ENCODE peak calls at places on chromosomes 13 and 19, in six cellular contexts. F is fibroblast of mammary gland; K is CD8-positive, alpha-beta T cell; W is cardiac fibroblast; G is progenitor cell of endocrine pancreas; Z is adrenal gland. B is an unnamed sample.

GRCh38 chr13:28001049-28001448 is 12.6 kb upstream of the URAD start:
- DNase-seq in K (no peak), Z (no peak), W (no peak), F (no peak), G (no peak), B (no peak)

GRCh38 chr13:34951528-34951927 is 9.5 kb downstream of the NBEA start:
- DNase-seq in G (no peak), K (no peak), Z (no peak), F (no peak), W (no peak), B (no peak)

GRCh38 chr19:5828661-5829566 is 10.6 kb downstream of the FUT6 start:
- DNase-seq in Z (peak), F (no peak), W (no peak), K (no peak), G (peak), B (peak)

GRCh38 chr13:102680842-102681725 is 13.8 kb downstream of the METTL21C start:
- DNase-seq in Z (no peak), K (no peak), G (no peak), W (peak), F (peak), B (no peak)

GRCh38 chr19:28426902-28427232 is 786.1 kb downstream of the UQCRFS1 start:
- DNase-seq in F (peak), G (no peak), W (peak), Z (no peak), K (no peak), B (no peak)

GRCh38 chr19:38559428-38560401 is 58.0 kb downstream of the MAP4K1 start:
- DNase-seq in W (peak), Z (no peak), G (no peak), K (no peak), F (no peak), B (no peak)

GRCh38 chr13:45615501-45616101 is at the start of gene ERICH6B:
- DNase-seq in F (peak), K (no peak), Z (peak), G (peak), W (peak), B (no peak)

GRCh38 chr13:99626461-99627082 is 125.3 kb downstream of the TM9SF2 start:
- DNase-seq in G (no peak), Z (peak), F (peak), K (no peak), W (peak), B (peak)

GRCh38 chr13:107650081-107650701 is 565.1 kb downstream of the LIG4 start:
- DNase-seq in Z (peak), G (peak), F (peak), W (peak), K (peak), B (peak)

GRCh38 chr19:46082728-46083050 is 41.8 kb downstream of the IGFL3 start:
- DNase-seq in K (no peak), Z (no peak), G (no peak), F (peak), W (peak), B (no peak)

GRCh38 chr13:100941811-100942361 is 267.3 kb upstream of the TMTC4 start:
- DNase-seq in Z (no peak), W (no peak), G (no peak), F (no peak), K (no peak), B (peak)

GRCh38 chr13:94608586-94608985 is 6.9 kb downstream of the GPR180 start:
- DNase-seq in Z (no peak), K (no peak), W (no peak), F (peak), G (no peak), B (no peak)

GRCh38 chr19:48689438-48689837 is 6.3 kb upstream of the FUT2 start:
- DNase-seq in G (no peak), F (no peak), Z (no peak), W (no peak), K (no peak), B (no peak)

GRCh38 chr13:39448831-39449230 is 154.2 kb downstream of the LHFPL6 start:
- DNase-seq in G (no peak), K (no peak), Z (no peak), W (no peak), F (no peak), B (peak)

GRCh38 chr13:109385161-109385560 is 401.2 kb downstream of the IRS2 start:
- DNase-seq in W (peak), G (no peak), Z (no peak), F (peak), K (no peak), B (no peak)

GRCh38 chr19:56142087-56142787 is 1.1 kb downstream of the ZNF444 start:
- DNase-seq in G (peak), Z (no peak), K (no peak), W (no peak), F (no peak), B (no peak)

GRCh38 chr19:33280351-33280921 is 21.9 kb downstream of the CEBPA start:
- DNase-seq in K (no peak), G (no peak), F (no peak), W (no peak), Z (peak), B (no peak)

GRCh38 chr19:54674021-54674617 is 11.3 kb downstream of the LILRB4 start:
- DNase-seq in W (peak), G (no peak), K (no peak), Z (no peak), F (peak), B (peak)

GRCh38 chr13:113862191-113862765 is 1.6 kb downstream of the GAS6 start:
- DNase-seq in F (no peak), Z (no peak), G (no peak), W (no peak), K (no peak), B (no peak)

GRCh38 chr19:10399878-10400277 is 3.5 kb downstream of the CDC37 start:
- DNase-seq in G (no peak), W (no peak), Z (no peak), F (no peak), K (no peak), B (no peak)

GRCh38 chr13:24085662-24086061 is 74.9 kb upstream of the SPATA13 start:
- DNase-seq in G (no peak), W (no peak), Z (no peak), K (no peak), F (no peak), B (no peak)

GRCh38 chr13:47639716-47640447 is 361.2 kb downstream of the SUCLA2 start:
- DNase-seq in K (no peak), G (no peak), W (no peak), F (peak), Z (no peak), B (no peak)

GRCh38 chr13:97397267-97397666 is 36.7 kb upstream of the RAP2A start:
- DNase-seq in F (no peak), W (no peak), G (no peak), Z (no peak), K (no peak), B (no peak)

GRCh38 chr19:8445488-8446001 is 770 bp downstream of the HNRNPM start:
- DNase-seq in Z (peak), W (peak), F (no peak), G (peak), K (peak), B (peak)

GRCh38 chr13:26446751-26447150 is 110.7 kb upstream of the WASF3 start:
- DNase-seq in Z (no peak), F (no peak), K (no peak), W (peak), G (no peak), B (no peak)

GRCh38 chr13:23350009-23350408 is 83.5 kb downstream of the SACS start:
- DNase-seq in G (no peak), F (no peak), Z (no peak), W (peak), K (no peak), B (no peak)

GRCh38 chr13:26021956-26022355 is 29.9 kb downstream of the SHISA2 start:
- DNase-seq in W (no peak), G (no peak), K (no peak), F (no peak), Z (no peak), B (no peak)

GRCh38 chr13:99959538-99960230 is 11.9 kb downstream of the ZIC5 start:
- DNase-seq in F (no peak), Z (no peak), W (peak), G (no peak), K (no peak), B (no peak)

GRCh38 chr13:23610187-23610576 is 40.0 kb downstream of the TNFRSF19 start:
- DNase-seq in G (no peak), W (peak), K (no peak), Z (no peak), F (peak), B (no peak)

GRCh38 chr13:62003452-62003851 is 587.8 kb upstream of the PCDH20 start:
- DNase-seq in G (no peak), F (no peak), K (no peak), W (no peak), Z (no peak), B (no peak)

GRCh38 chr13:46178143-46178542 is 3.8 kb downstream of the LCP1 start:
- DNase-seq in K (no peak), F (no peak), Z (peak), G (no peak), W (no peak), B (no peak)

GRCh38 chr19:7292950-7293794 is 1.0 kb downstream of the INSR start:
- DNase-seq in W (peak), K (no peak), G (no peak), Z (peak), F (no peak), B (no peak)

GRCh38 chr19:6414033-6414643 is 10.5 kb downstream of the KHSRP start:
- DNase-seq in W (no peak), G (no peak), F (no peak), K (no peak), Z (no peak), B (no peak)

GRCh38 chr19:18194554-18195238 is 1.7 kb downstream of the MPV17L2 start:
- DNase-seq in W (no peak), F (peak), Z (peak), G (no peak), K (peak), B (peak)

GRCh38 chr19:45569619-45570421 is 14.8 kb downstream of the OPA3 start:
- DNase-seq in G (peak), W (peak), K (peak), F (peak), Z (peak), B (peak)

GRCh38 chr13:75489502-75490263 is 7.7 kb upstream of the TBC1D4 start:
- DNase-seq in K (no peak), Z (peak), F (peak), G (no peak), W (peak), B (no peak)

GRCh38 chr13:50215389-50215788 is 200.1 kb downstream of the KCNRG start:
- DNase-seq in Z (no peak), W (peak), K (no peak), G (no peak), F (no peak), B (no peak)

GRCh38 chr13:72565893-72566292 is 161.5 kb downstream of the MZT1 start:
- DNase-seq in F (peak), Z (no peak), W (peak), G (no peak), K (no peak), B (peak)
- TF ChIP-seq CTCF in F (peak), Z (peak), W (peak), G (peak), K (no peak), B (peak)

GRCh38 chr19:47226426-47227346 is 4.3 kb downstream of the BBC3 start:
- DNase-seq in G (no peak), F (peak), K (peak), W (peak), Z (peak), B (no peak)
- TF ChIP-seq CTCF in G (no peak), F (no peak), K (no peak), W (no peak), Z (peak), B (no peak)

DNA sequence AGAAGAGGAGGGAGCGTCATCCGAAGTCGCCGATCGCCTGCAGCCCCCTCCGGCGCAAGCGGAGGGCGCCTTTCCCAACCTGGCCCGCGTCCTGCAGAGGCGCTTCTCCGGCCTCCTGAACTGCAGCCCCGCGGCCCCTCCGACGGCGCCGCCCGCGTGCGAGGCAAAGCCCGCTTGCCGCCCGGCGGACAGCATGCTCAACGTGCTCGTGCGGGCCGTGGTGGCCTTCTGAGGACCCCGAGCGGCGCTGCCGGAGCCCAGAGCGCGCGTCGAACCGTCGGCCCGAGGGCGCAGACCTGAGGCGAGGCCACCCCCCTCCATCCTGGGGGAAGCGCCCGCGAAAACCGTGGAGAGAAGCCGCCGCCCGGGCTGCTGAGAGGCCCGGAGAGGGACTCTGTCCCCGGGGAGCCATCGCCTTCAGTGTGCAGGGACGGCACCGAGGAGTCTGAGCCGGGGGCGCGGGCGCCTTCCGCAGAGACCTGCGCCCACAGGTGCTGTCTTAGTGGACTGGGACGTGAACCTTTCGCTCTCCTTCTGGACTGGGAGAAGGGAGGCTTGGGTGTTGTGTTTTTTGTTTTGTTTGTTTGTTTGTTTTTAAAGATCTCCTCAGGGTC is 3.5 kb downstream of the IER2 start:
- DNase-seq in W (peak), K (no peak), F (no peak), Z (peak), G (peak), B (no peak)
- TF ChIP-seq CTCF in W (peak), K (no peak), F (no peak), Z (no peak), G (no peak), B (no peak)

GRCh38 chr19:485583-486236 is 10.6 kb upstream of the MADCAM1 start:
- DNase-seq in K (no peak), W (peak), Z (peak), G (no peak), F (peak), B (no peak)

GRCh38 chr19:491146-491741 is 5.0 kb upstream of the MADCAM1 start:
- DNase-seq in F (no peak), W (no peak), Z (no peak), K (no peak), G (no peak), B (no peak)

GRCh38 chr19:488505-489417 is 7.5 kb upstream of the MADCAM1 start:
- DNase-seq in G (peak), F (peak), Z (peak), K (peak), W (peak), B (peak)

GRCh38 chr19:492091-492531 is 4.2 kb upstream of the MADCAM1 start:
- DNase-seq in F (no peak), G (no peak), Z (no peak), W (no peak), K (peak), B (no peak)

DNA sequence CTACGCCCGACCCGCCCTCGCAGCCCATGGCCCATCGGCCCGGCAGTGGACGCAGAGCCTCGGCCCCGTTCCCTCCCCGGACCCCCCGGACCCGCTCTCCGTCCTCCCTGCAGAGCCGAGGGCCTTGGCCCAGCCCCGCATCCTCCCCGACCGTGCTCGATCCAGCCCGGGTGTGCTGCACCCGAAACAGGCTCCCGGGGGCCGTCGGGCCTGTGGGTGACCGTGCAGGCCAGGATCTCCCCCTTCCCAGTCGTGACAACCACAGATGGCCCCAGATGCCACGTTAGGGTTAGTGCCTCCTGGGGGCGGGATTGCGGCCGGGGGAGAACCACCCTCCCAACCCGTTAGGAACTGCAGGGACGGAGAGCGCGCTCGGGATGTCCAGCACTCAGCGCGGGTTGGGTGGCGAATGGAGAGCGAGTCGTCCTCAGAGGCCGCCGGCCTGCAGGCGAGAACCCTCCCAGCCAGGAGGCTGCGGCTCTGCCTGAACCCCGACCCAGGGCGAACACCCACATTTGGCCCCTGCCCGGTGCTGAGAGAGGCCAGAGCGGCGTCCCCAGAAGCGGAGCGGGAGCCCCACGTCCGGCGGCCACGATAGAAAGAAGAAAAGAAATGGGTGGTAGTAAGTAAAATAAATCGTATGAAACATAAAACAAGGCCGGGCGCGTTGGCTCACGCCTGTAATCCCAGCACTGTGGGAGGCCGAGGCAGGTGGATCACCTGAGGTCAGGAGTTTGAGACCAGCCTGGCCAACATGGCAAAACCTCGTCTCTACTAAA is 6.7 kb upstream of the MADCAM1 start:
- DNase-seq in Z (no peak), F (peak), K (no peak), W (peak), G (no peak), B (no peak)
- TF ChIP-seq CTCF in Z (no peak), F (no peak), K (no peak), W (no peak), G (no peak), B (no peak)

DNA sequence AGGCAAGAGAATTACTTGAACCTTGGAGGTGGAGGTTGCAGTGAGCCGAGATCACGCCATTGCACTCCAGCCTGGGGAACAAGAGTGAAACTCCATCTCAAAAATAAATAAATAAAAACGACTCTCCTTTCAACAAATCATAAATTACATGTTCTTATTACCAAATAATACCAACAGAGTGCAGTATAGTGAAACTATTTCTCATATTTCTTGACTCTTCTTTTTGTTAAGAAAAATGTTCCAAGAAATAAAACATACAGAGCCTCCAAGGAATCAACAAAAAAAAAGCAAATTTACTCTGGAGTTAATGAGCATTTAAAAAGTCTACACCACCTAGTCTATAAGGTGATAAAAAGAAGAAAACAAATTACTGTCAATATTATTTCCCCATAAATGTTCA is 188.8 kb downstream of the KLF12 start:
- DNase-seq in K (no peak), F (peak), W (no peak), G (no peak), Z (no peak), B (peak)
- TF ChIP-seq CTCF in K (no peak), F (no peak), W (no peak), G (no peak), Z (peak), B (no peak)

GRCh38 chr19:42325308-42325895 is at the start of gene MEGF8:
- DNase-seq in G (peak), Z (peak), W (peak), F (peak), K (peak), B (peak)

GRCh38 chr19:42323473-42323851 is 2.0 kb upstream of the MEGF8 start:
- DNase-seq in F (no peak), Z (no peak), K (no peak), W (no peak), G (no peak), B (no peak)

GRCh38 chr19:42325896-42326771 is 699 bp downstream of the MEGF8 start:
- DNase-seq in W (no peak), K (no peak), F (no peak), G (no peak), Z (peak), B (no peak)

GRCh38 chr19:42323852-42324654 is 1.4 kb upstream of the MEGF8 start:
- DNase-seq in G (no peak), K (no peak), F (no peak), W (no peak), Z (peak), B (peak)

DNA sequence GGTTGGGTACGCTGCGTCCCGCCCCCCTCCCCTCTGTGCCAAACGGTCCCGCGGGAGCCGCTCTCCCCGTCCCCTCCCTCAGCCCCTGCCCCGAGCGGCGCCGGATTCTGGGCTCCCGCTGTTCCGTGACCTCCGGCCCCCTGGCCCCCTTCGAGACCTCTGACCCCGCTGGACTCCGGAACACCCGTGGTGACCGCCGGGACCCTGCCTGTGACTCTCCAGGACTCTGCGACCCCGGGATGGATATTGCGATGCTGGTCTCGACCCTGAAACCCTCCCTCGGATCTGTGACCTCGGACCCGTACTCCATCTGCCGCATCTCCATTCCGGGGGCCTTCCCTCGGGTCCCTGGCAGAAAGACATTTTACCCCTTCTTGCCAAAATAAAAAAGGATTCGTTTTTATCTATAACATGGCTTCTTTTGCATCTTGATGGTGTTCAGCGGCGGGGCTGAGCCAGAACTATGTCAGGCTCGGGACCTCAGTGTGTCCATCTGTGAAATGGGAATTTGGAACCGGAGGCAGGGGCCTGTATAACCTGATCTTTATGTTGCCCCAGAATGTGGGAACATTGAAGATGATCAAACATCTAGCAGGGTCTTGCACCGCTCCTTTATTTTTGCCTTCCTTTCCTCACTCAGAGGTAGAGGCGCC is 654 bp upstream of the MEGF8 start:
- DNase-seq in Z (no peak), G (no peak), W (no peak), F (no peak), K (no peak), B (no peak)
- TF ChIP-seq CTCF in Z (no peak), G (peak), W (no peak), F (peak), K (peak), B (no peak)

GRCh38 chr19:2720777-2721569 is at the start of gene DIRAS1:
- DNase-seq in Z (no peak), W (no peak), K (no peak), G (peak), F (no peak), B (no peak)
- TF ChIP-seq CTCF in Z (no peak), W (no peak), K (no peak), G (no peak), F (no peak), B (no peak)

GRCh38 chr19:14333101-14333871 is 48.0 kb upstream of the ADGRE5 start:
- DNase-seq in F (peak), Z (peak), K (no peak), W (peak), G (peak), B (peak)
- TF ChIP-seq CTCF in F (no peak), Z (no peak), K (no peak), W (no peak), G (no peak), B (no peak)

GRCh38 chr19:43595999-43596841 is at the start of the genes IRGQ and ZNF576:
- DNase-seq in K (peak), F (peak), W (peak), G (peak), Z (peak), B (peak)
- TF ChIP-seq CTCF in K (no peak), F (no peak), W (no peak), G (no peak), Z (no peak), B (no peak)

B was measured in A673.